ENCODE peak calls at places on chromosomes 13 and 19, in four cellular contexts. One of them, this sample, is unnamed.
A peak's percentile ranks its signal among the peaks of the same experiment; 100 is the strongest.

GRCh38 chr19:33394006-33394722 is 20.7 kb downstream of the CEBPG start:
- DNase-seq in neural progenitor cell: no peak
- DNase-seq in psoas muscle: peak; percentile 85
- DNase-seq in IMR-90: peak; percentile 69
- DNase-seq in this sample: peak; percentile 47

GRCh38 chr19:28710278-28710677 is 502.7 kb downstream of the UQCRFS1 start:
- DNase-seq in IMR-90: peak; percentile 67
- DNase-seq in neural progenitor cell: peak; percentile 73
- DNase-seq in psoas muscle: no peak
- DNase-seq in this sample: peak; percentile 48

GRCh38 chr13:21075303-21076264 is 14.2 kb upstream of the LATS2 start:
- DNase-seq in psoas muscle: peak; percentile 46
- DNase-seq in IMR-90: no peak
- DNase-seq in neural progenitor cell: peak; percentile 64
- DNase-seq in this sample: no peak

GRCh38 chr13:21033224-21033855 is 28.0 kb downstream of the LATS2 start:
- DNase-seq in psoas muscle: no peak
- DNase-seq in IMR-90: no peak
- DNase-seq in neural progenitor cell: no peak
- DNase-seq in this sample: no peak

GRCh38 chr19:50022823-50023222 is 2.3 kb downstream of the VRK3 start:
- DNase-seq in psoas muscle: no peak
- DNase-seq in neural progenitor cell: no peak
- DNase-seq in IMR-90: no peak
- DNase-seq in this sample: no peak

GRCh38 chr13:72109863-72110262 is 242.9 kb upstream of the DACH1 start:
- DNase-seq in neural progenitor cell: no peak
- DNase-seq in psoas muscle: no peak
- DNase-seq in IMR-90: no peak
- DNase-seq in this sample: peak; percentile 47

GRCh38 chr13:85367887-85368286 is 431.3 kb downstream of the SLITRK6 start:
- DNase-seq in IMR-90: peak; percentile 2
- DNase-seq in psoas muscle: no peak
- DNase-seq in neural progenitor cell: no peak
- DNase-seq in this sample: no peak

GRCh38 chr13:49820591-49821215 is 28.2 kb upstream of the KPNA3 start:
- DNase-seq in IMR-90: no peak
- DNase-seq in psoas muscle: no peak
- DNase-seq in neural progenitor cell: no peak
- DNase-seq in this sample: no peak

GRCh38 chr19:41815301-41815700 is 18.9 kb downstream of the CEACAM3 start:
- DNase-seq in neural progenitor cell: no peak
- DNase-seq in IMR-90: no peak
- DNase-seq in psoas muscle: no peak
- DNase-seq in this sample: no peak

GRCh38 chr19:7743425-7743841 is 3.9 kb downstream of the CD209 start:
- DNase-seq in IMR-90: no peak
- DNase-seq in neural progenitor cell: no peak
- DNase-seq in psoas muscle: no peak
- DNase-seq in this sample: no peak

GRCh38 chr13:101552286-101552685 is 99.8 kb downstream of the ITGBL1 start:
- DNase-seq in IMR-90: no peak
- DNase-seq in neural progenitor cell: no peak
- DNase-seq in psoas muscle: no peak
- DNase-seq in this sample: no peak

GRCh38 chr13:100941811-100942361 is 267.3 kb upstream of the TMTC4 start:
- DNase-seq in IMR-90: peak; percentile 1
- DNase-seq in neural progenitor cell: no peak
- DNase-seq in psoas muscle: no peak
- DNase-seq in this sample: no peak

GRCh38 chr13:100721885-100722512 is 47.4 kb upstream of the TMTC4 start:
- DNase-seq in IMR-90: peak; percentile 50
- DNase-seq in psoas muscle: no peak
- DNase-seq in neural progenitor cell: peak; percentile 66
- DNase-seq in this sample: no peak

GRCh38 chr19:4399871-4400768 is at the start of gene SH3GL1:
- DNase-seq in IMR-90: peak; percentile 88
- DNase-seq in psoas muscle: peak; percentile 88
- DNase-seq in neural progenitor cell: peak; percentile 96
- DNase-seq in this sample: peak; percentile 49
- TF ChIP-seq CTCF in IMR-90: peak; percentile 99
- TF ChIP-seq CTCF in psoas muscle: peak; percentile 97
- TF ChIP-seq CTCF in neural progenitor cell: peak; percentile 94
- TF ChIP-seq CTCF in this sample: peak; percentile 100

DNA sequence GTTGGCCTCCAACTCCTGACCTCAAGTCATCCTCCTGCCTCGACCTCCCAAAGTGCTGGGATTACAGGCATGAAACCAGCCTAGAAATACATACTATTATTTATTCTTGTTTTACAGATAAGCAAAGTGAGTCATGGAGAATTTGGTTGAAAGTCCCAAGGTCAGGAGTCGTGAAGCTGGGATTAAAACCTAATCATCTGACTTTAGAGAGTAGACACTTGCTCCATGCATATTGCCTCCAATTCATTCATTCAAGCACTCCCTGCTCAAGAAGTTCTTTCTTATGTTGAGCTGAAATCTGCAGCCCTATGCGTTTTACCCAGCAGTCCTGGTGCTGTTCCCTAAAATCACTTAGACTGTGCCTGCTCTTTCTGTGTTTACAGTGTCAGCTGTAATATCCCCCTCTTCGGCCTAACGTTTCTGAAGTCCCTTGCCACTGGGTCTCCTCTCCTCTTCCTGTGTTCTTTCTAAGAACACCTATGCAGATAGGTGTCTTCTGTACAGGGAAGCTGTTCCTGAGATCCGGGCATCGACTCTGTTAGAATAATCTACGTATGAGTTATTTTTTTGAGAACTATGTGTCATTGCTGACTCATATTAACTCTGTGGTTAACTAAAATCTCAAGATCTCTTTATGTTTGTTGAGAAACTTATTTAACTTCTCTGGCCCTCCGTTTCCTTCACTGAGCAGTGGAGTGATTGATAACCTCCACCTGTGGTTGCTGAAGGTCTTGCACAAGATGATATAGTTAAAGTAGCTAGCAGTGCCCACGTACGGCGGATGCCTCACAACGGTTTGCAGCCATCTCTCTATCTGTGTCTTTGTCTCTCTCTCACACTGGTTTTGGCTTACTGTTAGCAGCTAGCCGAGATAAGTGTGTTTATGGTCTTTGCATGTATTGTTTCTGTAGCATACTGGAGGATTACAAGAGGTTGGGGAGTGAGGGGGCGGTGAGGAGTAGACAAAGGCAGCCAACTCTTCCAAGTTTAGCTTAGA is 4.6 kb downstream of the ALOX5AP start:
- DNase-seq in neural progenitor cell: peak; percentile 35
- DNase-seq in psoas muscle: no peak
- DNase-seq in IMR-90: peak; percentile 95
- DNase-seq in this sample: peak; percentile 81
- H3K4me1 ChIP-seq in neural progenitor cell: peaks cover 17% of the 10 kb centered on the region
- H3K4me1 ChIP-seq in psoas muscle: peaks cover 13% of the 10 kb centered on the region
- H3K4me1 ChIP-seq in IMR-90: peaks cover 28% of the 10 kb centered on the region
- H3K4me1 ChIP-seq in this sample: peaks cover 34% of the 10 kb centered on the region

DNA sequence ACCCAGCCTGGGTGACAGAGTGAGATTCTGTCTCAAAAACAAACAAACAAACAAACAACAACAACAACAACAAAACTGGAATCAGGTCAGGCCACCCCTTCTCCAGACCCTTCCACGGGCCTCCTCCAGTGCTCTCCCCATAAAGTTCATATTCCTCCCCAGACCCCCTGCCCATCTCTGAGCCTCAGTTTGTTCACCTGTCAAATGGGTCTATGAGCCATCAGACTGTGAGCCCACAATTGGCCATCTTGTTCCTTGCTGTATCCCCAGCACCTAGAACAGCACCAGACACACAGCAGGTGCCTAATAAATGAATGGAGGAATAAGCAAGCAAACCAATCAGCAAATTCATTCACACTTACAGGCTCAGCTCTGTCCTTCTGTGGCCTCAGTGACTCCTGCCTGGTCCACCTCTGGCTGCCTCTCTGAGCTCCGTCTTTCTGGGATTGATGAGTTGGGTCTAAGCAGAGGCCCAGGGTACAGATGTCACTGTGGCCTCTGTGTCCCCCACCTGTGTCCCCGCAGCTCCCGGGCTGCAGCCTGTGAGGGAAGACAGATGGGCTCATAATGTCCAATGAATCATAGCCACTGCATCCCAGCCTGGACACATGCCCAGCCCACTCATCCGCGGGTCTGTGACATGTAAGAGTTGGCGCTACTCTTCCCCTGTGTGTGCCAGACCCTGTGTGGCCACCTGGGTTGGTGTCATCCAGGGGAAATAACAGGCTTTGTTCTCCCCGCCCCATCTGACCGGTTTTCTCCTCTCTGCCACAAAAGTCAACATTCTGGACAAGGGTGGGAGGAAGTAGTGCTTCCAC is 19.6 kb upstream of the PTPRS start:
- DNase-seq in psoas muscle: no peak
- DNase-seq in IMR-90: peak; percentile 29
- DNase-seq in neural progenitor cell: no peak
- DNase-seq in this sample: no peak
- H3K27me3 ChIP-seq in psoas muscle: no peaks in the 10 kb centered on the region
- H3K27me3 ChIP-seq in IMR-90: peaks cover 14% of the 10 kb centered on the region
- H3K27me3 ChIP-seq in neural progenitor cell: peaks cover 23% of the 10 kb centered on the region
- H3K27me3 ChIP-seq in this sample: peaks cover 8% of the 10 kb centered on the region

GRCh38 chr19:35476149-35476548 is 14.1 kb downstream of the KRTDAP start:
- DNase-seq in psoas muscle: no peak
- DNase-seq in IMR-90: no peak
- DNase-seq in neural progenitor cell: peak; percentile 35
- DNase-seq in this sample: no peak
- TF ChIP-seq CTCF in psoas muscle: no peak
- TF ChIP-seq CTCF in IMR-90: no peak
- TF ChIP-seq CTCF in neural progenitor cell: peak; percentile 54
- TF ChIP-seq CTCF in this sample: peak; percentile 25

DNA sequence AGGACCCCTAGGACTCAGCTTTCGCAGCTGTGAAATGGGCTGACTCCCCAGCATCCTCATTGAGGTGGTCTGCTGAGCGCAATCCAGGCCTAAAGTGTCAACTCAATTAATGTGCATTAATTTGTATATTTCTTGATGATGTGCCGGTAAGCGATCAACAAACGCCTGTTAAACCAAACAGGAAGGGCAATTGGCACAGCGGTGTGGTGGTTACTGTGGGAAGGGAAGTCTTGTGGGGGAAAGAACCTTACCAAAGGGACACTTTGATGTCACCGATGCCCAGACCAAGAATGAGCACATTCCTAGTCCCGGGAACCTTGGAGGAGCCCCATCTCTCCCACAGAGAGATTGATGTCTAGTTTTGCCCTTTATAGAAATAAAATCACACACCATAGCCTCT is 1.6 kb downstream of the JAK3 start:
- DNase-seq in neural progenitor cell: no peak
- DNase-seq in psoas muscle: no peak
- DNase-seq in IMR-90: no peak
- DNase-seq in this sample: no peak
- H3K4me1 ChIP-seq in neural progenitor cell: peaks cover 3% of the 10 kb centered on the region
- H3K4me1 ChIP-seq in psoas muscle: no peaks in the 10 kb centered on the region
- H3K4me1 ChIP-seq in IMR-90: peaks cover 8% of the 10 kb centered on the region
- H3K4me1 ChIP-seq in this sample: peaks cover 4% of the 10 kb centered on the region

GRCh38 chr13:31161583-31162150 is at the start of gene HSPH1:
- DNase-seq in IMR-90: peak; percentile 97
- DNase-seq in psoas muscle: peak; percentile 100
- DNase-seq in neural progenitor cell: peak; percentile 98
- DNase-seq in this sample: peak; percentile 99
- H3K27me3 ChIP-seq in IMR-90: no peaks in the 10 kb centered on the region
- H3K27me3 ChIP-seq in psoas muscle: no peaks in the 10 kb centered on the region
- H3K27me3 ChIP-seq in neural progenitor cell: no peaks in the 10 kb centered on the region
- H3K27me3 ChIP-seq in this sample: no peaks in the 10 kb centered on the region

GRCh38 chr19:1768248-1768647 is 14.9 kb downstream of the ONECUT3 start:
- DNase-seq in psoas muscle: no peak
- DNase-seq in IMR-90: no peak
- DNase-seq in neural progenitor cell: peak; percentile 75
- DNase-seq in this sample: no peak
- TF ChIP-seq CTCF in psoas muscle: no peak
- TF ChIP-seq CTCF in IMR-90: peak; percentile 35
- TF ChIP-seq CTCF in neural progenitor cell: peak; percentile 53
- TF ChIP-seq CTCF in this sample: peak; percentile 44

GRCh38 chr19:12482505-12482886 is 2.1 kb downstream of the ZNF709 start:
- DNase-seq in psoas muscle: no peak
- DNase-seq in neural progenitor cell: no peak
- DNase-seq in IMR-90: no peak
- DNase-seq in this sample: no peak
- H3K4me1 ChIP-seq in psoas muscle: peaks cover 15% of the 10 kb centered on the region
- H3K4me1 ChIP-seq in neural progenitor cell: peaks cover 7% of the 10 kb centered on the region
- H3K4me1 ChIP-seq in IMR-90: peaks cover 6% of the 10 kb centered on the region
- H3K4me1 ChIP-seq in this sample: no peaks in the 10 kb centered on the region

GRCh38 chr13:39506559-39507390 is 96.2 kb downstream of the LHFPL6 start:
- DNase-seq in psoas muscle: no peak
- DNase-seq in IMR-90: peak; percentile 72
- DNase-seq in neural progenitor cell: no peak
- DNase-seq in this sample: peak; percentile 98
- H3K27me3 ChIP-seq in psoas muscle: no peaks in the 10 kb centered on the region
- H3K27me3 ChIP-seq in IMR-90: no peaks in the 10 kb centered on the region
- H3K27me3 ChIP-seq in neural progenitor cell: no peaks in the 10 kb centered on the region
- H3K27me3 ChIP-seq in this sample: no peaks in the 10 kb centered on the region

This sample was measured in foreskin keratinocyte.